ENCODE peak calls at places on chromosomes 2 and 18, in seven cellular contexts. K is K562, W is SK-N-SH, B is HCT116, X is GM12878, M is T47D, D is H1. R is an unnamed sample.

GRCh38 chr2:180033993-180034894 is 27.1 kb upstream of the CWC22 start:
- DNase-seq in K (no peak), W (no peak), B (no peak), X (no peak), M (no peak), D (no peak), R (no peak)

GRCh38 chr18:8562914-8563313 is 46.3 kb upstream of the RAB12 start:
- DNase-seq in K (no peak), W (peak; percentile 55), B (no peak), X (no peak), M (no peak), D (no peak), R (no peak)

GRCh38 chr2:193980599-193980998 is 1676.4 kb upstream of the SLC39A10 start:
- DNase-seq in K (no peak), W (no peak), B (no peak), X (no peak), M (no peak), D (no peak), R (no peak)

GRCh38 chr18:3688682-3689081 is 238.7 kb downstream of the TGIF1 start:
- DNase-seq in K (no peak), W (peak; percentile 42), B (no peak), X (no peak), M (no peak), D (no peak), R (no peak)

GRCh38 chr2:152098798-152099654 is at the start of gene CACNB4:
- DNase-seq in K (peak; percentile 18), W (peak; percentile 83), B (no peak), X (no peak), M (peak; percentile 45), D (peak; percentile 27), R (no peak)

GRCh38 chr2:43623052-43623451 is 14.0 kb upstream of the PLEKHH2 start:
- DNase-seq in K (no peak), W (peak; percentile 52), B (no peak), X (no peak), M (no peak), D (no peak), R (no peak)

GRCh38 chr18:28607991-28608390 is 431.1 kb upstream of the CDH2 start:
- DNase-seq in K (no peak), W (no peak), B (no peak), X (no peak), M (no peak), D (no peak), R (no peak)

GRCh38 chr18:13280066-13280795 is 61.7 kb downstream of the LDLRAD4 start:
- DNase-seq in K (no peak), W (no peak), B (no peak), X (no peak), M (no peak), D (no peak), R (no peak)

GRCh38 chr2:217282531-217282930 is 422.7 kb upstream of the TNP1 start:
- DNase-seq in K (no peak), W (no peak), B (no peak), X (no peak), M (no peak), D (no peak), R (no peak)

GRCh38 chr2:224442092-224442999 is 40.4 kb upstream of the FAM124B start:
- DNase-seq in K (no peak), W (peak; percentile 57), B (no peak), X (no peak), M (no peak), D (no peak), R (no peak)

GRCh38 chr2:173488861-173489260 is 134.2 kb downstream of the CDCA7 start:
- DNase-seq in K (no peak), W (no peak), B (no peak), X (no peak), M (no peak), D (no peak), R (no peak)

GRCh38 chr2:42223067-42223636 is 54.0 kb downstream of the EML4 start:
- DNase-seq in K (no peak), W (no peak), B (no peak), X (no peak), M (no peak), D (no peak), R (no peak)

GRCh38 chr2:178227187-178227586 is 32.9 kb downstream of the OSBPL6 start:
- DNase-seq in K (no peak), W (no peak), B (no peak), X (no peak), M (no peak), D (no peak), R (no peak)

GRCh38 chr2:197170137-197170682 is 140.4 kb downstream of the ANKRD44 start:
- DNase-seq in K (no peak), W (no peak), B (no peak), X (no peak), M (no peak), D (no peak), R (no peak)

GRCh38 chr2:30955516-30956132 is 148.4 kb upstream of the CAPN13 start:
- DNase-seq in K (no peak), W (no peak), B (no peak), X (no peak), M (no peak), D (no peak), R (no peak)

GRCh38 chr2:105038383-105039061 is 653 bp downstream of the MRPS9 start:
- DNase-seq in K (no peak), W (peak; percentile 4), B (peak; percentile 6), X (no peak), M (no peak), D (no peak), R (no peak)

GRCh38 chr2:218003994-218004419 is 1.2 kb upstream of the TNS1 start:
- DNase-seq in K (no peak), W (peak; percentile 51), B (no peak), X (no peak), M (no peak), D (no peak), R (no peak)

GRCh38 chr18:8883409-8883668 is 178.0 kb downstream of the MTCL1 start:
- DNase-seq in K (no peak), W (no peak), B (peak; percentile 42), X (no peak), M (no peak), D (no peak), R (no peak)

GRCh38 chr18:8912348-8913057 is 190.0 kb upstream of the NDUFV2 start:
- DNase-seq in K (peak; percentile 76), W (no peak), B (no peak), X (no peak), M (no peak), D (no peak), R (no peak)

GRCh38 chr2:216770050-216770449 is 74.7 kb upstream of the IGFBP5 start:
- DNase-seq in K (no peak), W (no peak), B (no peak), X (no peak), M (no peak), D (no peak), R (no peak)

GRCh38 chr2:157809212-157809611 is 66.9 kb downstream of the ACVR1 start:
- DNase-seq in K (no peak), W (no peak), B (no peak), X (no peak), M (no peak), D (no peak), R (no peak)

DNA sequence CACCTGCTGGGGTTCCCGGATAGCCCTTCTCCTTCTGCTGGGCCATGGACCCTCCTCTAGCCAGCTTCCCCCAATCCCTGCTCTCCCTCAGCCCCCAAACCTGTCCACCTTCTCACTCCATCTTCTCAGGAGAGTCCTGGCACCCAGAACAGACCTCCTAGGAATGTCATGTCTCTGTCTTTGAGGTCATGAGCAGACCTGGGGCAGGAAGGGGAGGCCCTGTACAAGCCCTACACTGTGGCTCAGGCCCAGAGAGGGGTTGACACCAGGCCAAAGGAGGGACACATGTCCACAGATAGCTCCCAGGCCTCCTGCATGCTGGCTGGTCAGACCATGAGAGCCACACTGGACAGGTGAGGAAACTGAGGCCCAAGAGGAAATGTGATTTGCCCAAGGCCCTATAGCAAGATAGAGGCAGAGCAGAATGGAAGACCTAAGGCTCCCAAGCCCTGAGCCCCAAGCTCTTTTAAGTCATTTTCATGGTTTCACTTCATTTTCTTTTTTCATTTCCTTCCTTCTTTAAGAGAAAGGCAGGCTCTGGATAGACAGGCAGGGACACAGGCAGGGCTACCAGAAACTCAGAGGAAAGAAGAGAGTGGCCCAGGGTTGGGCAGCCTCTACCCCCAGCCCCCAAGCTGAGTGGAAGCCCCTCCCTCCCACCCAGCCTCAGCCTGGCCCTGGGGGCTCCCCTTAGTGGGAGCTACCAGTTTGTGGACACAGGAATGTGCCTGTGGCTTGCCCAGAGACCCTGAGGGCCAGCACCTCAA is 159.7 kb downstream of the SMAD7 start:
- DNase-seq in K (no peak), W (no peak), B (no peak), X (no peak), M (no peak), D (no peak), R (no peak)
- TF ChIP-seq JUND in K (no peak), W (no peak), B (no peak), X (no peak), M (no peak), D (no peak), R (no peak)

GRCh38 chr2:236338495-236339184 is 74.4 kb upstream of the ASB18 start:
- DNase-seq in K (no peak), W (no peak), B (no peak), X (no peak), M (no peak), D (no peak), R (no peak)
- TF ChIP-seq JUND in K (no peak), W (no peak), B (no peak), X (no peak), M (no peak), D (no peak), R (no peak)

GRCh38 chr2:96146151-96146880 is 1.1 kb upstream of the DUSP2 start:
- DNase-seq in K (peak; percentile 64), W (peak; percentile 57), B (no peak), X (peak; percentile 70), M (no peak), D (no peak), R (no peak)

GRCh38 chr2:96144481-96145027 is 686 bp downstream of the DUSP2 start:
- DNase-seq in K (no peak), W (no peak), B (no peak), X (no peak), M (peak; percentile 16), D (no peak), R (no peak)

GRCh38 chr2:96143848-96144480 is 1.3 kb downstream of the DUSP2 start:
- DNase-seq in K (no peak), W (no peak), B (peak; percentile 27), X (no peak), M (peak; percentile 62), D (no peak), R (no peak)

GRCh38 chr2:96146881-96147592 is 1.8 kb upstream of the DUSP2 start:
- DNase-seq in K (no peak), W (peak; percentile 85), B (no peak), X (no peak), M (no peak), D (no peak), R (no peak)

GRCh38 chr2:96145028-96145939 is at the start of gene DUSP2:
- DNase-seq in K (no peak), W (no peak), B (peak; percentile 57), X (peak; percentile 85), M (peak; percentile 80), D (no peak), R (no peak)
- TF ChIP-seq JUND in K (no peak), W (no peak), B (no peak), X (no peak), M (no peak), D (no peak), R (no peak)

DNA sequence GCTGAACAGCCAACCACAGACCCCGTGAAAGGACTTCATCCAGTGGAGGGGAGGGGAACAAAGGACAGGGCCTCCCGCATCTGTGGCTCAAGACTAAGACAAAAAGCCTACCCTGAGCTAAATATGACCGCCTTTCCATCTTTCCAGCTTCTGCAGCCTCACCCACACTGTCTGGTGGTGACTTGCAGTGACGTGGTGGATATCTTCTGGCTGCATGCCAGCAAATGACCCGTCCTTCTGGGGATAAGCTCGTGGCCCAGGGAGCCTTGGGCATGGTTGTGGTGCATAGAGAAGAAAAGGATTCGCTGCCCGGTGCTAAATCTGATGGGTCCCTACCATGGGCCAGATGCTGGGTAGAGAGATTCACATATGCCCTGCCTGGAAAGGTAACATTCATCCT is 8.7 kb upstream of the NGEF start:
- DNase-seq in K (peak; percentile 15), W (no peak), B (no peak), X (no peak), M (no peak), D (no peak), R (no peak)
- TF ChIP-seq JUND in K (no peak), W (no peak), B (no peak), X (no peak), M (no peak), D (no peak), R (no peak)